ENCODE peak calls at places on chromosome 11, in five cellular contexts. Z is SJSA1, K is myocyte, O is M059J, H is fibroblast of lung. R is an unnamed sample.
A peak's percentile ranks its signal among the peaks of the same experiment; 100 is the strongest.

GRCh38 chr11:128379587-128380279 is 207.6 kb downstream of the ETS1 start:
- DNase-seq in Z (no peak), K (no peak), O (peak; percentile 77), H (peak; percentile 13), R (no peak)

GRCh38 chr11:75033916-75034315 is 45.2 kb downstream of the NEU3 start:
- DNase-seq in Z (no peak), K (no peak), O (no peak), H (no peak), R (no peak)

GRCh38 chr11:125724125-125724524 is 22.0 kb upstream of the PATE1 start:
- DNase-seq in Z (no peak), K (peak; percentile 10), O (peak; percentile 40), H (peak; percentile 30), R (peak; percentile 11)

GRCh38 chr11:14980854-14981253 is 8.7 kb upstream of the CALCA start:
- DNase-seq in Z (no peak), K (peak; percentile 70), O (peak; percentile 62), H (peak; percentile 83), R (peak; percentile 84)

GRCh38 chr11:12156301-12157140 is 46.1 kb downstream of the MICAL2 start:
- DNase-seq in Z (no peak), K (no peak), O (no peak), H (peak; percentile 47), R (no peak)

GRCh38 chr11:10051868-10052586 is 242.0 kb downstream of the SBF2 start:
- DNase-seq in Z (no peak), K (no peak), O (no peak), H (peak; percentile 60), R (peak; percentile 23)

GRCh38 chr11:45815747-45816146 is 10.8 kb downstream of the SLC35C1 start:
- DNase-seq in Z (no peak), K (peak; percentile 23), O (peak; percentile 52), H (peak; percentile 23), R (peak; percentile 22)

GRCh38 chr11:114822038-114822437 is 143.7 kb downstream of the NXPE2 start:
- DNase-seq in Z (no peak), K (no peak), O (no peak), H (no peak), R (no peak)

GRCh38 chr11:88016392-88017020 is 158.7 kb downstream of the RAB38 start:
- DNase-seq in Z (peak; percentile 54), K (peak; percentile 72), O (peak; percentile 80), H (peak; percentile 77), R (peak; percentile 80)

GRCh38 chr11:129061466-129062194 is 119.0 kb upstream of the TP53AIP1 start:
- DNase-seq in Z (peak; percentile 41), K (peak; percentile 30), O (peak; percentile 90), H (peak; percentile 89), R (peak; percentile 85)

GRCh38 chr11:5042091-5042490 is 4.2 kb upstream of the OR52J3 start:
- DNase-seq in Z (no peak), K (no peak), O (no peak), H (no peak), R (no peak)

GRCh38 chr11:125174686-125175085 is 10.1 kb downstream of the PKNOX2 start:
- DNase-seq in Z (no peak), K (no peak), O (no peak), H (no peak), R (no peak)